ENCODE peak calls at places on chromosomes 12 and 14, in four cellular contexts. One of them, this sample, is unnamed.

GRCh38 chr14:81396108-81396507 is 4.0 kb downstream of the STON2 start:
- DNase-seq in K562: no peak
- DNase-seq in upper lobe of right lung: no peak
- DNase-seq in PC-3: peak; percentile 53
- DNase-seq in this sample: no peak

GRCh38 chr14:31122921-31123320 is 84.7 kb downstream of the HECTD1 start:
- DNase-seq in K562: no peak
- DNase-seq in upper lobe of right lung: no peak
- DNase-seq in PC-3: no peak
- DNase-seq in this sample: no peak

GRCh38 chr14:89684139-89684538 is 267.1 kb upstream of the FOXN3 start:
- DNase-seq in K562: no peak
- DNase-seq in upper lobe of right lung: no peak
- DNase-seq in PC-3: no peak
- DNase-seq in this sample: no peak

GRCh38 chr12:116879509-116880212 is 1.6 kb downstream of the HRK start:
- DNase-seq in K562: no peak
- DNase-seq in upper lobe of right lung: no peak
- DNase-seq in PC-3: no peak
- DNase-seq in this sample: no peak

GRCh38 chr12:5309654-5310053 is 122.3 kb upstream of the NTF3 start:
- DNase-seq in K562: no peak
- DNase-seq in upper lobe of right lung: no peak
- DNase-seq in PC-3: no peak
- DNase-seq in this sample: no peak

GRCh38 chr14:22010532-22011242 is 337.1 kb upstream of the OR4E1 start:
- DNase-seq in K562: no peak
- DNase-seq in upper lobe of right lung: no peak
- DNase-seq in PC-3: no peak
- DNase-seq in this sample: no peak

GRCh38 chr14:47194051-47194450 is 481.4 kb downstream of the MDGA2 start:
- DNase-seq in K562: no peak
- DNase-seq in upper lobe of right lung: no peak
- DNase-seq in PC-3: peak; percentile 11
- DNase-seq in this sample: no peak

GRCh38 chr12:34394211-34395055 is 372.1 kb downstream of the ALG10 start:
- DNase-seq in K562: no peak
- DNase-seq in upper lobe of right lung: peak; percentile 47
- DNase-seq in PC-3: no peak
- DNase-seq in this sample: no peak

GRCh38 chr14:75281691-75282000 is 3.0 kb downstream of the FOS start:
- DNase-seq in K562: no peak
- DNase-seq in upper lobe of right lung: no peak
- DNase-seq in PC-3: no peak
- DNase-seq in this sample: no peak

GRCh38 chr12:90311561-90311960 is 602.9 kb upstream of the ATP2B1 start:
- DNase-seq in K562: no peak
- DNase-seq in upper lobe of right lung: no peak
- DNase-seq in PC-3: no peak
- DNase-seq in this sample: no peak

GRCh38 chr12:42603246-42603645 is 13.7 kb upstream of the PRICKLE1 start:
- DNase-seq in K562: no peak
- DNase-seq in upper lobe of right lung: no peak
- DNase-seq in PC-3: no peak
- DNase-seq in this sample: no peak

GRCh38 chr12:57520008-57520726 is at the start of gene DDIT3:
- DNase-seq in K562: peak; percentile 99
- DNase-seq in upper lobe of right lung: peak; percentile 100
- DNase-seq in PC-3: peak; percentile 98
- DNase-seq in this sample: peak; percentile 99

GRCh38 chr14:23617539-23617938 is 18.6 kb upstream of the DHRS2 start:
- DNase-seq in K562: no peak
- DNase-seq in upper lobe of right lung: no peak
- DNase-seq in PC-3: no peak
- DNase-seq in this sample: no peak

GRCh38 chr12:26791328-26791791 is 41.6 kb downstream of the ITPR2 start:
- DNase-seq in K562: no peak
- DNase-seq in upper lobe of right lung: no peak
- DNase-seq in PC-3: no peak
- DNase-seq in this sample: no peak

GRCh38 chr12:107130830-107131760 is 37.7 kb upstream of the CRY1 start:
- DNase-seq in K562: no peak
- DNase-seq in upper lobe of right lung: no peak
- DNase-seq in PC-3: no peak
- DNase-seq in this sample: no peak

GRCh38 chr14:24243336-24243836 is 963 bp upstream of the TINF2 start:
- DNase-seq in K562: peak; percentile 48
- DNase-seq in upper lobe of right lung: no peak
- DNase-seq in PC-3: peak; percentile 21
- DNase-seq in this sample: peak; percentile 23

GRCh38 chr12:124236651-124237050 is 58.2 kb upstream of the RFLNA start:
- DNase-seq in K562: no peak
- DNase-seq in upper lobe of right lung: no peak
- DNase-seq in PC-3: no peak
- DNase-seq in this sample: no peak

GRCh38 chr12:131494141-131494733 is 216.7 kb upstream of the SFSWAP start:
- DNase-seq in K562: no peak
- DNase-seq in upper lobe of right lung: no peak
- DNase-seq in PC-3: no peak
- DNase-seq in this sample: no peak

GRCh38 chr12:28258998-28259397 is 68.7 kb downstream of the CCDC91 start:
- DNase-seq in K562: no peak
- DNase-seq in upper lobe of right lung: no peak
- DNase-seq in PC-3: peak; percentile 12
- DNase-seq in this sample: no peak

GRCh38 chr14:50813544-50813863 is 17.5 kb downstream of the NIN start:
- DNase-seq in K562: no peak
- DNase-seq in upper lobe of right lung: no peak
- DNase-seq in PC-3: no peak
- DNase-seq in this sample: no peak

GRCh38 chr12:112303004-112303403 is 79.2 kb downstream of the HECTD4 start:
- DNase-seq in K562: peak; percentile 10
- DNase-seq in upper lobe of right lung: no peak
- DNase-seq in PC-3: peak; percentile 65
- DNase-seq in this sample: no peak

GRCh38 chr14:21199611-21200570 is 44.0 kb upstream of the OR5AU1 start:
- DNase-seq in K562: no peak
- DNase-seq in upper lobe of right lung: no peak
- DNase-seq in PC-3: peak; percentile 32
- DNase-seq in this sample: no peak

GRCh38 chr12:68530965-68531364 is 79.7 kb upstream of the RAP1B start:
- DNase-seq in K562: no peak
- DNase-seq in upper lobe of right lung: no peak
- DNase-seq in PC-3: peak; percentile 2
- DNase-seq in this sample: no peak

GRCh38 chr14:87810711-87811110 is 182.3 kb downstream of the GALC start:
- DNase-seq in K562: no peak
- DNase-seq in upper lobe of right lung: no peak
- DNase-seq in PC-3: peak; percentile 18
- DNase-seq in this sample: no peak

GRCh38 chr12:105741786-105742566 is 396.8 kb downstream of the NUAK1 start:
- DNase-seq in K562: no peak
- DNase-seq in upper lobe of right lung: no peak
- DNase-seq in PC-3: peak; percentile 64
- DNase-seq in this sample: no peak

GRCh38 chr12:62270384-62270783 is 10.2 kb downstream of the USP15 start:
- DNase-seq in K562: no peak
- DNase-seq in upper lobe of right lung: no peak
- DNase-seq in PC-3: no peak
- DNase-seq in this sample: no peak

GRCh38 chr12:120529641-120530314 is 820 bp upstream of the COQ5 start:
- DNase-seq in K562: peak; percentile 45
- DNase-seq in upper lobe of right lung: no peak
- DNase-seq in PC-3: peak; percentile 71
- DNase-seq in this sample: peak; percentile 11

DNA sequence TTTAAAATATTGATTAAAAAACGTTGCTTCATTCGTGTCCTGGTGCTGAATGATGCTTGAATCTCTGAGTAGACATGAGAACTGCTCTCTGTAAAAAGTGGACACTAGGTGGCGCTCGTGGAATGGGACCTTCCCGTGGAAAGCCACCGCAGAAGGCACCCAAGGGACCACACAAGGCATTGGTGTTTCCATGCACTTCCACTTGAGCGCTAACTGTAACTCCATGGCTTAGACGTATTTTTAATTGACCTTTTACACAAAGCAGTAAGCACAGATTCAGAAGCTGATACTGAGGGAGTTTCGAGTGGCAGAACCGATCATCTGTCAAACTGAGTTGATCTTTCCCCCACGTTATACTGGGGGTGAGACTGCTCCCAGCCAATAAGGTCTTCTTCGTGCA is 135.3 kb downstream of the PRKCH start:
- DNase-seq in K562: peak; percentile 76
- DNase-seq in upper lobe of right lung: no peak
- DNase-seq in PC-3: peak; percentile 95
- DNase-seq in this sample: peak; percentile 71
- H3K4me3 ChIP-seq in K562: no peak overlapping the region
- H3K4me3 ChIP-seq in upper lobe of right lung: no peak overlapping the region
- H3K4me3 ChIP-seq in PC-3: no peak overlapping the region
- H3K4me3 ChIP-seq in this sample: no peak overlapping the region

GRCh38 chr12:96101806-96102205 is 66.4 kb upstream of the LTA4H start:
- DNase-seq in K562: no peak
- DNase-seq in upper lobe of right lung: no peak
- DNase-seq in PC-3: no peak
- DNase-seq in this sample: no peak

GRCh38 chr12:96099431-96099830 is 64.0 kb upstream of the LTA4H start:
- DNase-seq in K562: no peak
- DNase-seq in upper lobe of right lung: no peak
- DNase-seq in PC-3: no peak
- DNase-seq in this sample: no peak

GRCh38 chr12:96098631-96099030 is 63.2 kb upstream of the LTA4H start:
- DNase-seq in K562: no peak
- DNase-seq in upper lobe of right lung: no peak
- DNase-seq in PC-3: no peak
- DNase-seq in this sample: no peak

GRCh38 chr12:96103067-96103650 is 67.8 kb upstream of the LTA4H start:
- DNase-seq in K562: no peak
- DNase-seq in upper lobe of right lung: no peak
- DNase-seq in PC-3: no peak
- DNase-seq in this sample: no peak

DNA sequence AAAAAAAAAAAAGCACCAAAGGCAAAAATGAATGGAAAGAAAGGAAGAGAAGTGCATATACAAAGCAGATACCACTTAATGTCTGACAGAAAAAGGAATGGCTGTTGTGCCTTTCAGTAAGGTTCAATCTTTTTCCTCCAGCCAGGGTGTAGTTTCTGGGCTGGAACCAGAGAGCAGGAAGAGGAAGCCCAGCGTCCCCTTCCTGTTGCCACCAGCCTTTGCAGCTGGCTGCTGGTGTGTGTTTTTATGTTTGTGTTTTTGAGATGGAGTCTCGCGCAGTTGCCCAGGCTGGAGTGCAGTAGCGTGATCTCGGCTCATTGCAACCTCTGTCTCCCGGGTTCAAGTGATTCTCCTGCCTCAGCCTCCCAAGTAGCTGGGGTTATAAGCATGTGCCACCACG is 64.6 kb upstream of the LTA4H start:
- DNase-seq in K562: no peak
- DNase-seq in upper lobe of right lung: no peak
- DNase-seq in PC-3: no peak
- DNase-seq in this sample: no peak
- H3K4me3 ChIP-seq in K562: no peak overlapping the region
- H3K4me3 ChIP-seq in upper lobe of right lung: no peak overlapping the region
- H3K4me3 ChIP-seq in PC-3: no peak overlapping the region
- H3K4me3 ChIP-seq in this sample: no peak overlapping the region

GRCh38 chr12:126191037-126191891 is 1126.0 kb downstream of the AACS start:
- DNase-seq in K562: no peak
- DNase-seq in upper lobe of right lung: no peak
- DNase-seq in PC-3: no peak
- DNase-seq in this sample: peak; percentile 15
- H3K4me3 ChIP-seq in K562: no peak overlapping the region
- H3K4me3 ChIP-seq in upper lobe of right lung: no peak overlapping the region
- H3K4me3 ChIP-seq in PC-3: no peak overlapping the region
- H3K4me3 ChIP-seq in this sample: peak overlapping the region; percentile 69

GRCh38 chr12:18383203-18383602 is 121.9 kb downstream of the PIK3C2G start:
- DNase-seq in K562: no peak
- DNase-seq in upper lobe of right lung: no peak
- DNase-seq in PC-3: peak; percentile 79
- DNase-seq in this sample: peak; percentile 15
- H3K4me3 ChIP-seq in K562: no peak overlapping the region
- H3K4me3 ChIP-seq in upper lobe of right lung: peak overlapping the region; percentile 8
- H3K4me3 ChIP-seq in PC-3: no peak overlapping the region
- H3K4me3 ChIP-seq in this sample: no peak overlapping the region

DNA sequence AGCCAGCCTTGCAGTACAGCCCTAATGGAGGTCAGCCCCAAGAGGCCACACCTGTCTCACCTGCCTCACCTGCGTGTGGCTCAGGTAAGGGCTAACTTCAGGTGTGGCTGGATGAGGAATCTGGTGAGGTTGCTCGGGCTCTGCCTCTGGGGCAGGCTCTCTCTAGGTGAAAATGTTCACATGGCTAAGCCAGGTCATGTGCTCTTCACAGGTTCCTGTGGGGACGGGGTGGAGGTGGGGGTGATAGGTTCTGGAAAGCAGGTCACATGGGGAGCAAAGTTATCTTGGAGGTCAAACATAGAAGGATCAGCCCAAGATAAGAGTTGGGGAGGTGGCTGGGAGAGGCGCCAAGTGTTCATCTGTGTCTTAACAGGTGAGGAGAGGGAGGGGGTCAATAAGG is 60.3 kb downstream of the CACNA1C start:
- DNase-seq in K562: no peak
- DNase-seq in upper lobe of right lung: peak; percentile 29
- DNase-seq in PC-3: no peak
- DNase-seq in this sample: no peak
- H3K4me3 ChIP-seq in K562: no peak overlapping the region
- H3K4me3 ChIP-seq in upper lobe of right lung: no peak overlapping the region
- H3K4me3 ChIP-seq in PC-3: no peak overlapping the region
- H3K4me3 ChIP-seq in this sample: no peak overlapping the region

DNA sequence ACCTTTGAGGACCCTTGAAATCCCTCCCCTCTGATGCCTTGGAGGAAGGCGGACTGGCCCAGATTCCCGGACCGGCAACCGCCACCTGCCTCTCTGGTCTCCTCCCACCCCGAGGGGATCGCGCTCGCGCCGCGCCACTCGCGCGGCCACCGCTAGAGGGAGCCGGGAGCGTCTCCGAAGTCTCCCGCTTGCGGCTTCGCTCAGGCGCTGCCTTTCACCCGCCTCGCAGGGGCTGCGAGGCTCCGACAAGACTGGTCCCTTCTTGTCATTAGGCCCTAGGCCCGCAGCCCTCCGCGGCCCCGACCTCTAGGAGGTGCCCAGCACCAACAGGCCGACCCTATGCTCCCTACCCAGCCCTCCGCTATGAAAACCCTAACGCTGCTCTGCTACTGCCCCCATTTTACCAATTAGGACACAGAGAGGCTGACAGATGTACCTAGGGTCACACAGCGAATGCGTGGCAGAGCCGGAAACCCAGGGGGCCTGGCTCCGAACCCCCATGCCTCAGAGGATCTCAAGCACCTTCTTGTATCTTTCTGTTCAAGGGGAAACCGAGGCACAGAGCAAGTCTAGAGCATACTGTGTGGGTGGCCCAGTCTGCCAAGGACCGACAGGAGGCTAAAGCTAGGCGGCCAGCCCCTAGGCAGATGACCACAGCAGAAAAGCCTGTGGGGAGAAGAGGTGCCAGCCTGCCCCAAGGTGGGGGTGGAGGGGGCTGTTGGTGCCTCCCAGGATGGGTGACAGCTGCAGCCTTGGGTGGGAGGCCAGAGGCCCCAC is 21.4 kb upstream of the VSX2 start:
- DNase-seq in K562: peak; percentile 78
- DNase-seq in upper lobe of right lung: peak; percentile 89
- DNase-seq in PC-3: peak; percentile 85
- DNase-seq in this sample: peak; percentile 71
- H3K4me3 ChIP-seq in K562: peak overlapping the region; percentile 10
- H3K4me3 ChIP-seq in upper lobe of right lung: peak overlapping the region; percentile 25
- H3K4me3 ChIP-seq in PC-3: peak overlapping the region; percentile 52
- H3K4me3 ChIP-seq in this sample: peak overlapping the region; percentile 38

This sample was measured in neuronal stem cell.